ENCODE peak calls at places on chromosomes 7 and 10, in six cellular contexts. B is activated CD4-positive, CD25-positive, alpha-beta regulatory T cell treated with anti-CD3 and anti-CD28 coated beads, Interleukin-2, amount 50 U/mL, for 16 hours; C is NCI-H2171 treated with DMSO at 0.1 percent for 48 hours; R is T-helper 1 cell; Q is T-helper 2 cell; G is heart right ventricle. U is an unnamed sample.

GRCh38 chr10:112802411-112803060 is 147.5 kb upstream of the TCF7L2 start:
- DNase-seq in B (no peak), C (no peak), R (no peak), Q (no peak), G (no peak), U (no peak)

GRCh38 chr10:112820320-112820719 is 129.7 kb upstream of the TCF7L2 start:
- DNase-seq in B (no peak), C (no peak), R (no peak), Q (no peak), G (no peak), U (no peak)

GRCh38 chr10:96984512-96985225 is 152.6 kb downstream of the LCOR start:
- DNase-seq in B (no peak), C (no peak), R (no peak), Q (no peak), G (no peak), U (no peak)

GRCh38 chr10:42979730-42980467 is 97.0 kb upstream of the RET start:
- DNase-seq in B (no peak), C (no peak), R (no peak), Q (no peak), G (no peak), U (no peak)

GRCh38 chr7:155836216-155837125 is 24.2 kb upstream of the SHH start:
- DNase-seq in B (no peak), C (no peak), R (no peak), Q (no peak), G (no peak), U (no peak)

GRCh38 chr7:43283706-43284105 is 171.3 kb downstream of the HECW1 start:
- DNase-seq in B (no peak), C (no peak), R (no peak), Q (no peak), G (no peak), U (no peak)

GRCh38 chr10:33921970-33922605 is 587.6 kb upstream of the NRP1 start:
- DNase-seq in B (no peak), C (no peak), R (no peak), Q (no peak), G (no peak), U (no peak)

GRCh38 chr10:16816830-16817124 is 447 bp downstream of the RSU1 start:
- DNase-seq in B (no peak), C (no peak), R (no peak), Q (no peak), G (no peak), U (no peak)

GRCh38 chr7:69349291-69349690 is 249.0 kb upstream of the AUTS2 start:
- DNase-seq in B (no peak), C (no peak), R (no peak), Q (no peak), G (no peak), U (no peak)

GRCh38 chr10:50621981-50622496 is 1.7 kb downstream of the SGMS1 start:
- DNase-seq in B (no peak), C (peak), R (peak), Q (peak), G (peak), U (peak)

U was measured in T-cell.